ENCODE peak calls at places on chromosome 4, in four cellular contexts. C is K562, K is GM12878, M is HepG2. Q is an unnamed sample.

GRCh38 chr4:98928131-98928504 is 815 bp downstream of the EIF4E start:
- DNase-seq in C (peak), K (no peak), M (peak), Q (peak)

GRCh38 chr4:49063670-49064069 is 77.6 kb downstream of the CWH43 start:
- DNase-seq in C (no peak), K (no peak), M (no peak), Q (no peak)

GRCh38 chr4:53832549-53832948 is 231.9 kb downstream of the CHIC2 start:
- DNase-seq in C (no peak), K (no peak), M (no peak), Q (no peak)

GRCh38 chr4:152729466-152729865 is 49.7 kb upstream of the TMEM154 start:
- DNase-seq in C (no peak), K (no peak), M (no peak), Q (no peak)

GRCh38 chr4:181957088-181957487 is 286.1 kb upstream of the TENM3 start:
- DNase-seq in C (no peak), K (no peak), M (no peak), Q (no peak)

GRCh38 chr4:186037692-186038658 is 31.0 kb upstream of the TLR3 start:
- DNase-seq in C (peak), K (peak), M (peak), Q (peak)

GRCh38 chr4:172998527-172999469 is 169.8 kb upstream of the GALNT7 start:
- DNase-seq in C (peak), K (no peak), M (no peak), Q (peak)

GRCh38 chr4:111506706-111507105 is 638.5 kb upstream of the FAM241A start:
- DNase-seq in C (no peak), K (no peak), M (no peak), Q (no peak)

GRCh38 chr4:105637409-105638258 is 70.9 kb downstream of the INTS12 start:
- DNase-seq in C (peak), K (peak), M (peak), Q (peak)

GRCh38 chr4:8891646-8892555 is 20.3 kb upstream of the HMX1 start:
- DNase-seq in C (no peak), K (peak), M (no peak), Q (no peak)

GRCh38 chr4:21452931-21453330 is 495.6 kb downstream of the KCNIP4 start:
- DNase-seq in C (no peak), K (no peak), M (no peak), Q (no peak)

GRCh38 chr4:109912706-109913621 is at the start of gene EGF:
- DNase-seq in C (peak), K (no peak), M (no peak), Q (no peak)

GRCh38 chr4:42871685-42872271 is 20.7 kb upstream of the GRXCR1 start:
- DNase-seq in C (no peak), K (no peak), M (no peak), Q (no peak)

GRCh38 chr4:94960703-94961102 is 202.9 kb downstream of the BMPR1B start:
- DNase-seq in C (no peak), K (no peak), M (no peak), Q (no peak)

GRCh38 chr4:185792384-185793146 is 19.4 kb downstream of the SORBS2 start:
- DNase-seq in C (no peak), K (no peak), M (peak), Q (no peak)

GRCh38 chr4:4761128-4761991 is 98.1 kb upstream of the MSX1 start:
- DNase-seq in C (peak), K (no peak), M (peak), Q (peak)

GRCh38 chr4:99536848-99537247 is 26.0 kb downstream of the C4orf17 start:
- DNase-seq in C (no peak), K (no peak), M (peak), Q (no peak)

GRCh38 chr4:19119904-19120303 is 1098.3 kb upstream of the LCORL start:
- DNase-seq in C (no peak), K (no peak), M (no peak), Q (no peak)

GRCh38 chr4:86927843-86928395 is 6.9 kb upstream of the AFF1 start:
- DNase-seq in C (no peak), K (no peak), M (peak), Q (no peak)

GRCh38 chr4:141899541-141899940 is 263.2 kb downstream of the IL15 start:
- DNase-seq in C (no peak), K (no peak), M (no peak), Q (no peak)

GRCh38 chr4:8087921-8088495 is 70.6 kb downstream of the ABLIM2 start:
- DNase-seq in C (no peak), K (no peak), M (no peak), Q (no peak)

GRCh38 chr4:68162196-68162595 is 32.5 kb upstream of the TMPRSS11F start:
- DNase-seq in C (no peak), K (no peak), M (no peak), Q (no peak)

GRCh38 chr4:152340818-152341217 is 195.1 kb downstream of the FBXW7 start:
- DNase-seq in C (no peak), K (no peak), M (no peak), Q (no peak)

GRCh38 chr4:41448935-41449334 is 89.0 kb upstream of the LIMCH1 start:
- DNase-seq in C (peak), K (no peak), M (peak), Q (no peak)

DNA sequence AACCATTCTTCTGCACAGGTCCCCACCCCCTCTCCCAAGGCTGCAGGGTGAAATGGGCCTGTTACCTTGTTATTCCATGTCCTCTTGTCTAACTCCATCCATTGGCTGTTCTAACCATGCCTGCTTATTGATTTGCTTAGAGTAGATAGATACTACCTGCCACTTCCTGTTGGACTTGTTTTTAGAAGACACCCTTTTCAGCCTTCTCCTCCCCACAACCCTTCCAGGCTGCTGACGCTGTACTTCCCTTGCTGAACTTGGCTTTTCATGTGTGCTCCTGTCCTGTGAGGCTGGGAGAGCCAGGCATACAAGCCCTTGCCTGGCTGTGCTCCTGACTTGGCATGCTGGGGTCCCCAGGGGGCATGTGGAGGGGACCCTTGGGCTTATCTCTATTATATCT is 81.9 kb downstream of the AASDH start:
- DNase-seq in C (no peak), K (no peak), M (peak), Q (no peak)
- TF ChIP-seq FOXK2 in C (no peak), K (no peak), M (no peak), Q (no peak)

DNA sequence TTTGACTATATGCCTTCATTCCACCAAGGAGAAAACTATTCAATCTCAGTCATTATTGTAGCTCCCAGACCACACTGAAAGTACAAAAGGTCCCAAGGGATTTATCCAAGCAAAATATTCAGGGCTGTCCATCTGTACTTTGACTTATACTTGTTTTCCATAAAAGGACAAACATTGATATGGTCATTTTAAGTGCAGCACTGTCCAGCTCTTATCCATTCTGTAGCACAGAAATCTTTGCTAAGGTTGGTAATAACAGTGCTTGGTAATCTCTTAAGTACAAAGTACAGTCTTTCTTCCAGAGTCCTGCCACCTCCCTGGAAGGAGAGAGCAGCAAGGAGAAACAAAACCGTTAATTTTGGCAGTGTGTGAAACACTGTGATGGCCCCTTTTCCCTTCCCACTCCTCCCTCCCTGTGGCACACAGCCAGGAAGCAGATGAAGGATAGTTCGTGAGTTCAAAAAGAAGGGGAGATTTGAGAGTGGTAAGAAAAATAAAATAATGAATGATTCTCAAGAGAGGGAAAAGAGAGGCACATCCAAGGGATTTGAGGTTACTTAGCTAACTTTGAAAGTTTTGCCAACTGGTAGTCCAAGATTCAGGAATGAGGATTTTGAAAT is 6.8 kb upstream of the CXCL2 start:
- DNase-seq in C (no peak), K (no peak), M (no peak), Q (no peak)
- TF ChIP-seq SP1 in C (no peak), K (no peak), M (no peak), Q (no peak)

GRCh38 chr4:83889802-83890201 is 353.9 kb downstream of the GPAT3 start:
- DNase-seq in C (no peak), K (no peak), M (no peak), Q (no peak)
- TF ChIP-seq FOXK2 in C (no peak), K (no peak), M (no peak), Q (no peak)

GRCh38 chr4:89836897-89837384 is at the start of gene SNCA:
- DNase-seq in C (peak), K (no peak), M (no peak), Q (peak)
- TF ChIP-seq SP1 in C (no peak), K (no peak), M (no peak), Q (no peak)

GRCh38 chr4:76246852-76247251 is 4.7 kb upstream of the FAM47E start:
- DNase-seq in C (no peak), K (no peak), M (no peak), Q (no peak)

GRCh38 chr4:76251448-76252270 is at the start of gene FAM47E:
- DNase-seq in C (peak), K (no peak), M (peak), Q (peak)

GRCh38 chr4:76252271-76252653 is 741 bp downstream of the FAM47E start:
- DNase-seq in C (no peak), K (no peak), M (no peak), Q (no peak)

GRCh38 chr4:76253511-76253910 is 2.0 kb downstream of the FAM47E start:
- DNase-seq in C (no peak), K (no peak), M (no peak), Q (no peak)

DNA sequence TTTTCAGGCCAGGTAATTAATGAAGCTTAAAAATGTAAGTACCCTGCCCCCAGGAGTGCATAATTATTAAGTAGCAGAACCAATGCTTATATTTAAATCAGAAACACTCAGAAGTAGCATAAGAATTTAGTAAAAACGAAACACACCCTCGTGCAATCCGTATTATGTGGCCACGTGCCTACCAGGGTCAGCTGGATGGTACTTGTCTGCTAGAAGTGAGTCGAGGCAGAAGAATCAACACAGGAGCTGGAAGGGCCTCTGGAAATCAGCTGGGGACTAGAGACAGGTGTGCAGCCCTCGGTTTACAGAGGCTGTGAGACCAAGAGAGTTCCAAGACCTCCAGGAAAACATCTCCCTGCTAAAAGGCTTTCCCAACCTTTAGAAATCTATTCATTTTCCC is 559 bp upstream of the FAM47E start:
- DNase-seq in C (no peak), K (no peak), M (no peak), Q (no peak)
- TF ChIP-seq FOXK2 in C (no peak), K (no peak), M (no peak), Q (no peak)

DNA sequence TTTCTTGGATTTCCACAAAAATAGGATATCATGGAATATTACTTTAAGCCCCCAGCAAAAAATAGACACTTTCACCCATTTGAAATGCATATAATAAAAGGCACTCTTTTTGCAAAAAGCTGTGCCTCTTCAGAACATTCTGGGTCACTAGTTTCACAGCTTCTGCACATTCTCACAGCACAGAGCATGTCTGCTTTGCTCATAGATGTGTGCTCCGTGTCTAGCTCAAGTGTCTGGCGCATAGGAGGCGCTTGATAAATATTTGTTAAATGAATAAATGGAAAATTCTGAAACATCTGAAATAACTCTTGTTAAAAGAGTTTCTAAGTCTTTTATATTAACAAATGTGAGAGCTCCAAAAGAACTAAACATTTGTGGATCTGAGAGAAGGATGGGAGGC is 275.1 kb downstream of the PTTG2 start:
- DNase-seq in C (no peak), K (no peak), M (no peak), Q (no peak)
- TF ChIP-seq SP1 in C (no peak), K (no peak), M (no peak), Q (no peak)